ENCODE peak calls at places on chromosomes 3 and 15, in five cellular contexts. One of them, this sample, is unnamed. For H3K4me1, the result is how much of the 10 kb centered on the place peaks cover.

GRCh38 chr3:161035711-161036110 is 69.4 kb downstream of the B3GALNT1 start:
- DNase-seq in esophagus squamous epithelium: no peak
- DNase-seq in PC-3: no peak
- DNase-seq in SK-N-SH: no peak
- DNase-seq in upper lobe of right lung: no peak
- DNase-seq in this sample: no peak

GRCh38 chr3:23002846-23003800 is 200.0 kb upstream of the UBE2E2 start:
- DNase-seq in esophagus squamous epithelium: no peak
- DNase-seq in SK-N-SH: no peak
- DNase-seq in upper lobe of right lung: no peak
- DNase-seq in PC-3: peak
- DNase-seq in this sample: no peak

GRCh38 chr3:21979706-21980105 is 228.7 kb upstream of the ZNF385D start:
- DNase-seq in upper lobe of right lung: no peak
- DNase-seq in esophagus squamous epithelium: no peak
- DNase-seq in SK-N-SH: no peak
- DNase-seq in PC-3: peak
- DNase-seq in this sample: no peak

GRCh38 chr3:178097576-178097975 is 438.7 kb upstream of the KCNMB2 start:
- DNase-seq in SK-N-SH: no peak
- DNase-seq in PC-3: no peak
- DNase-seq in upper lobe of right lung: no peak
- DNase-seq in esophagus squamous epithelium: no peak
- DNase-seq in this sample: no peak

GRCh38 chr3:25662921-25663320 is 1.8 kb downstream of the TOP2B start:
- DNase-seq in upper lobe of right lung: no peak
- DNase-seq in SK-N-SH: no peak
- DNase-seq in PC-3: no peak
- DNase-seq in esophagus squamous epithelium: no peak
- DNase-seq in this sample: no peak

GRCh38 chr3:125593991-125594574 is 1.2 kb downstream of the OSBPL11 start:
- DNase-seq in esophagus squamous epithelium: no peak
- DNase-seq in SK-N-SH: no peak
- DNase-seq in upper lobe of right lung: no peak
- DNase-seq in PC-3: peak
- DNase-seq in this sample: no peak

GRCh38 chr3:46097691-46098241 is 70.5 kb upstream of the XCR1 start:
- DNase-seq in PC-3: no peak
- DNase-seq in esophagus squamous epithelium: no peak
- DNase-seq in upper lobe of right lung: no peak
- DNase-seq in SK-N-SH: no peak
- DNase-seq in this sample: no peak

GRCh38 chr3:58034738-58035511 is 26.7 kb downstream of the FLNB start:
- DNase-seq in SK-N-SH: no peak
- DNase-seq in esophagus squamous epithelium: no peak
- DNase-seq in upper lobe of right lung: no peak
- DNase-seq in PC-3: no peak
- DNase-seq in this sample: peak

GRCh38 chr3:17640466-17640865 is 102.0 kb downstream of the TBC1D5 start:
- DNase-seq in upper lobe of right lung: no peak
- DNase-seq in PC-3: peak
- DNase-seq in SK-N-SH: no peak
- DNase-seq in esophagus squamous epithelium: no peak
- DNase-seq in this sample: no peak

GRCh38 chr15:101063891-101064794 is 145.0 kb downstream of the LRRK1 start:
- DNase-seq in upper lobe of right lung: peak
- DNase-seq in esophagus squamous epithelium: no peak
- DNase-seq in SK-N-SH: peak
- DNase-seq in PC-3: no peak
- DNase-seq in this sample: peak

GRCh38 chr15:90209591-90209990 is 8.5 kb downstream of the SEMA4B start:
- DNase-seq in PC-3: peak
- DNase-seq in esophagus squamous epithelium: no peak
- DNase-seq in upper lobe of right lung: no peak
- DNase-seq in SK-N-SH: no peak
- DNase-seq in this sample: no peak

GRCh38 chr3:25915673-25916072 is 125.8 kb downstream of the OXSM start:
- DNase-seq in upper lobe of right lung: no peak
- DNase-seq in PC-3: peak
- DNase-seq in SK-N-SH: no peak
- DNase-seq in esophagus squamous epithelium: no peak
- DNase-seq in this sample: no peak

GRCh38 chr15:91291673-91292072 is 191.6 kb downstream of the SV2B start:
- DNase-seq in upper lobe of right lung: no peak
- DNase-seq in esophagus squamous epithelium: no peak
- DNase-seq in SK-N-SH: peak
- DNase-seq in PC-3: no peak
- DNase-seq in this sample: peak

GRCh38 chr15:77412972-77413371 is 6.9 kb downstream of the PEAK1 start:
- DNase-seq in upper lobe of right lung: no peak
- DNase-seq in esophagus squamous epithelium: no peak
- DNase-seq in SK-N-SH: no peak
- DNase-seq in PC-3: no peak
- DNase-seq in this sample: no peak
- H3K4me1 ChIP-seq in upper lobe of right lung: half or more
- H3K4me1 ChIP-seq in esophagus squamous epithelium: under half
- H3K4me1 ChIP-seq in SK-N-SH: under half
- H3K4me1 ChIP-seq in PC-3: under half
- H3K4me1 ChIP-seq in this sample: under half

GRCh38 chr3:69542265-69543079 is 156.6 kb upstream of the FRMD4B start:
- DNase-seq in upper lobe of right lung: peak
- DNase-seq in esophagus squamous epithelium: no peak
- DNase-seq in SK-N-SH: peak
- DNase-seq in PC-3: no peak
- DNase-seq in this sample: peak
- H3K4me3 ChIP-seq in upper lobe of right lung: peak
- H3K4me3 ChIP-seq in esophagus squamous epithelium: peak
- H3K4me3 ChIP-seq in SK-N-SH: no peak
- H3K4me3 ChIP-seq in PC-3: peak
- H3K4me3 ChIP-seq in this sample: peak

DNA sequence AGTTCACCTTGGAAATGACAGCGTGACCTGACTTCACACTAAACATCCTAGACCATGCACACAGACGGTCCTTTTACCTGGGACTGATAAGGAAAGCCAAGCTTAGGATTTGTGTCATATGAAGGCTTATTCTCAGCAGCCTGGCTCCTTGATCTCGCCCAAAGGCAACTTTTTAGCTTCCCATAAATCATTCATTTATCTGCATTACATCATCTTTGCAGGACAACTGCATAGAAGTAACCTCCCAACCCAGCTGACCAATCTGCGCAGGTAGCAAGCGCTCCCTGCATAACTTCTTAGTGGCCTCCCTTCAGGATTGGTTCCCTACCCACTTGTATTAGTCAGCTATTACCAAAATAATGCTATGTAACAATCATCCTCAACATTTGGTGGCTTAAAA is 389.9 kb upstream of the PROK2 start:
- DNase-seq in esophagus squamous epithelium: no peak
- DNase-seq in SK-N-SH: no peak
- DNase-seq in upper lobe of right lung: no peak
- DNase-seq in PC-3: no peak
- DNase-seq in this sample: no peak
- TF ChIP-seq CTCF in esophagus squamous epithelium: no peak
- TF ChIP-seq CTCF in SK-N-SH: no peak
- TF ChIP-seq CTCF in upper lobe of right lung: no peak
- TF ChIP-seq CTCF in PC-3: no peak
- TF ChIP-seq CTCF in this sample: no peak

GRCh38 chr3:52237006-52237658 is 1.8 kb downstream of the TWF2 start:
- DNase-seq in esophagus squamous epithelium: no peak
- DNase-seq in upper lobe of right lung: peak
- DNase-seq in PC-3: peak
- DNase-seq in SK-N-SH: no peak
- DNase-seq in this sample: peak
- H3K4me1 ChIP-seq in esophagus squamous epithelium: half or more
- H3K4me1 ChIP-seq in upper lobe of right lung: under half
- H3K4me1 ChIP-seq in PC-3: under half
- H3K4me1 ChIP-seq in SK-N-SH: under half
- H3K4me1 ChIP-seq in this sample: under half

GRCh38 chr3:107238787-107239186 is 138.5 kb upstream of the CCDC54 start:
- DNase-seq in SK-N-SH: no peak
- DNase-seq in upper lobe of right lung: no peak
- DNase-seq in esophagus squamous epithelium: no peak
- DNase-seq in PC-3: no peak
- DNase-seq in this sample: no peak
- H3K4me3 ChIP-seq in SK-N-SH: no peak
- H3K4me3 ChIP-seq in upper lobe of right lung: no peak
- H3K4me3 ChIP-seq in esophagus squamous epithelium: no peak
- H3K4me3 ChIP-seq in PC-3: no peak
- H3K4me3 ChIP-seq in this sample: no peak

GRCh38 chr15:66023322-66023972 is 154.2 kb downstream of the RAB11A start:
- DNase-seq in esophagus squamous epithelium: no peak
- DNase-seq in upper lobe of right lung: no peak
- DNase-seq in PC-3: no peak
- DNase-seq in SK-N-SH: peak
- DNase-seq in this sample: no peak
- TF ChIP-seq CTCF in esophagus squamous epithelium: no peak
- TF ChIP-seq CTCF in upper lobe of right lung: no peak
- TF ChIP-seq CTCF in PC-3: no peak
- TF ChIP-seq CTCF in SK-N-SH: no peak
- TF ChIP-seq CTCF in this sample: no peak

GRCh38 chr3:20064796-20065564 is 24.7 kb downstream of the KAT2B start:
- DNase-seq in upper lobe of right lung: no peak
- DNase-seq in PC-3: no peak
- DNase-seq in esophagus squamous epithelium: no peak
- DNase-seq in SK-N-SH: no peak
- DNase-seq in this sample: no peak
- H3K4me1 ChIP-seq in upper lobe of right lung: under half
- H3K4me1 ChIP-seq in PC-3: under half
- H3K4me1 ChIP-seq in esophagus squamous epithelium: half or more
- H3K4me1 ChIP-seq in SK-N-SH: under half
- H3K4me1 ChIP-seq in this sample: under half

DNA sequence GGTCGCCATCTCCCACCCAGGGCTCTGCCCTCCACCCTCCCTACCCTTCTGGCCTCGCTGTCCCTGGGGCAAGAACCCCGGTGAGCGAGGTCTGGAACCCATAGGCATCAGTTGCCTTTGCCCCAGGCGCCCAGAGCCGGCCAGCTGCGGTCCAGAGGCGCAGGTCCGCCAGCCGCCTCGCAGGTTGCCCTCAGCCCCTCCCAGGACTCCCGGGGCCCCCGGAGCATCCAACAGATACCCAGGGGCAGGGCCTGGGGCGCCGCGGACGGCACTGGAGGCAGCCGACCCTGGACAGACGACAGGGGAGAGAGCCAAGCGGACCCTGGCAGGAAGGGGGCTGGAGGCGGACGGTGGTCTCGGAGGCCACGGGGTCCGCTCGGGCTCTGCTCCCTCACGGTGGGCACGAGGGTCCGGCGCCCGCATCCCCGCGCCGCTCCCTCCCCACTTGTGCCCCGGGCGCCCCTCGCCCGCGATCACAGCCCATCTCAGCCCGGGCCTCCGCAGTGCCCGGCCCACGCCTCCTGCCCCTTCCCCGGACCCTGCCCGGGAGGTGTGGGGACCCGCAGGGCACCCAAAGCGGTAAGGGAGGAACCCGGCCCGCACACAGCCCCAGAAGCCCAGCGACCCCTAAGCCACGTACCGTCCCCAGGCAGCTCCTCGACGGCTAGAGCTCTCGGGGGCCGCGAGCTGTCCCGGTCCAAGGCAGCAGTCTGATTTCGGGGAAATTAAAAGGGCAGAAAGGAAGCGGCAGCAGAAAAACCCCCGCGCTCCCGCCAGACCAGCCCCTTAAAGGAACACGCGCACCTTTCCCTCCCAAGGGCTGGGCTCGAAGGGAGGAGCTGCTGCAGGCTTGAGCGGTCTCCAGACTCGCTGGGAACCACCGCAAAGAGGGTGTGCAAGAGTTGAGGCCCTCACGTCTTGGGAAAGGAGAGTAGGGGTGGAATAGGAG is at the start of gene HAPLN3:
- DNase-seq in SK-N-SH: peak
- DNase-seq in PC-3: no peak
- DNase-seq in esophagus squamous epithelium: no peak
- DNase-seq in upper lobe of right lung: no peak
- DNase-seq in this sample: peak
- H3K4me3 ChIP-seq in SK-N-SH: peak
- H3K4me3 ChIP-seq in PC-3: no peak
- H3K4me3 ChIP-seq in esophagus squamous epithelium: peak
- H3K4me3 ChIP-seq in upper lobe of right lung: peak
- H3K4me3 ChIP-seq in this sample: peak

GRCh38 chr15:42723068-42723467 is 13.9 kb downstream of the CDAN1 start:
- DNase-seq in esophagus squamous epithelium: no peak
- DNase-seq in SK-N-SH: peak
- DNase-seq in PC-3: peak
- DNase-seq in upper lobe of right lung: no peak
- DNase-seq in this sample: no peak
- TF ChIP-seq CTCF in esophagus squamous epithelium: no peak
- TF ChIP-seq CTCF in SK-N-SH: peak
- TF ChIP-seq CTCF in PC-3: peak
- TF ChIP-seq CTCF in upper lobe of right lung: no peak
- TF ChIP-seq CTCF in this sample: peak

This sample was measured in endodermal cell.